ENCODE peak calls at places on chromosomes 6 and 20, in eight cellular contexts. O, A, B, T, W, P, D and C are unnamed samples.

GRCh38 chr6:111105578-111105977 is 18.3 kb downstream of the SLC16A10 start:
- DNase-seq in W (peak; percentile 69), O (no peak), D (peak; percentile 91), B (no peak), P (peak; percentile 93), T (peak; percentile 75), A (no peak), C (no peak)

GRCh38 chr6:113584767-113585166 is 272.4 kb upstream of the MARCKS start:
- DNase-seq in O (no peak), P (no peak), W (no peak), D (no peak), B (no peak), T (no peak), A (no peak), C (no peak)

GRCh38 chr6:158211273-158212055 is 43.3 kb downstream of the GTF2H5 start:
- DNase-seq in T (no peak), A (no peak), P (no peak), D (no peak), B (no peak), O (no peak), W (peak; percentile 49), C (no peak)

GRCh38 chr6:83514877-83515466 is 2.6 kb downstream of the PRSS35 start:
- DNase-seq in W (peak; percentile 72), T (peak; percentile 16), A (no peak), D (peak; percentile 42), B (peak; percentile 38), O (peak; percentile 30), P (no peak), C (peak; percentile 47)

GRCh38 chr6:30074331-30075093 is 1.1 kb downstream of the RNF39 start:
- DNase-seq in O (no peak), A (peak; percentile 28), D (peak; percentile 42), T (no peak), W (no peak), P (no peak), B (no peak), C (no peak)

GRCh38 chr6:31083742-31084354 is 28.5 kb downstream of the C6orf15 start:
- DNase-seq in W (peak; percentile 52), B (peak; percentile 35), T (peak; percentile 53), D (peak; percentile 66), A (peak; percentile 81), P (peak; percentile 57), O (no peak), C (peak; percentile 64)

GRCh38 chr6:56169366-56169765 is 78.0 kb downstream of the COL21A1 start:
- DNase-seq in T (no peak), W (peak; percentile 74), P (no peak), D (no peak), B (no peak), O (no peak), A (no peak), C (no peak)

GRCh38 chr6:4395386-4395785 is 260.0 kb upstream of the ECI2 start:
- DNase-seq in B (no peak), D (no peak), O (no peak), A (no peak), T (no peak), W (no peak), P (no peak), C (no peak)

GRCh38 chr20:3927486-3928291 is 38.5 kb downstream of the PANK2 start:
- DNase-seq in O (no peak), A (peak; percentile 76), P (no peak), T (no peak), W (no peak), B (no peak), D (no peak), C (no peak)

GRCh38 chr20:41573955-41574354 is 44.2 kb downstream of the CHD6 start:
- DNase-seq in A (no peak), B (no peak), P (no peak), W (no peak), D (no peak), T (no peak), O (no peak), C (no peak)

GRCh38 chr20:41571006-41571405 is 47.2 kb downstream of the CHD6 start:
- DNase-seq in D (no peak), O (no peak), B (no peak), T (no peak), W (no peak), A (no peak), P (no peak), C (no peak)

GRCh38 chr20:41570552-41570951 is 47.6 kb downstream of the CHD6 start:
- DNase-seq in P (no peak), B (no peak), T (no peak), D (no peak), O (no peak), A (no peak), W (no peak), C (no peak)

GRCh38 chr20:41574802-41575389 is 43.3 kb downstream of the CHD6 start:
- DNase-seq in A (no peak), W (no peak), O (no peak), P (no peak), T (no peak), B (no peak), D (no peak), C (no peak)

DNA sequence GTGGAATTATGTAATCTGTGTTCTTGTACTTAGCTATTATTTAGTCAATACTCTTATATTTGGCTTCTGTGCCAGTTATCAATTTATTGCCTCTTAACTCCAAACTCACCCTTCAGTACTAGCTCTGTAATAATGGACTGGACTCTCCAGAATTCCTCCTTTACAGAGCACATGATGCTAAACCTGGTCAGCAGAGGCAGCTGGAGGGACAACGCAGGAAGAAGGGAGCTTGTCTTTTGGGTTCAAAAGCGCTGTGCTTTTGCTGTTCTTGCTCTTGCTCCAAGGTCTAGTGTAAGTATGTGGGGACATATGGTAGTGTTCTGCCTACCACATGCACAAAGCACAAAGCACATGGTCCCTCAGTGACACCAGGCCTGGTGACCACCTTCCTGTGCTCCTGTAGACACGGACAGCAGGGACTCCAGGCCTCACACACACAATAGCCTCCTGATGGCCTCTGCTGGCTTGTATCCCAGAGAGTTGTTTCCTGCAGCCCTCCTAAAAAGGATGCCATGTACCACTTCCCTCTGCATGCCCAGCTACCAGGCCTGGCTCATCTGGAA is 46.1 kb downstream of the CHD6 start:
- DNase-seq in D (no peak), T (no peak), P (no peak), O (no peak), A (no peak), B (no peak), W (no peak), C (no peak)
- TF ChIP-seq CTCF in D (no peak), T (no peak), P (no peak), O (no peak), A (no peak), B (no peak), W (no peak), C (no peak)

GRCh38 chr6:25014806-25015560 is 79.2 kb upstream of the RIPOR2 start:
- DNase-seq in T (no peak), B (no peak), A (no peak), D (no peak), O (no peak), P (no peak), W (no peak), C (peak; percentile 18)

GRCh38 chr6:25012657-25013056 is 76.9 kb upstream of the RIPOR2 start:
- DNase-seq in A (no peak), T (no peak), O (no peak), P (no peak), W (peak; percentile 75), B (no peak), D (no peak), C (no peak)

GRCh38 chr6:25014375-25014774 is 78.6 kb upstream of the RIPOR2 start:
- DNase-seq in P (no peak), D (no peak), T (no peak), W (no peak), O (no peak), A (no peak), B (no peak), C (no peak)

GRCh38 chr6:25010917-25011625 is 75.3 kb upstream of the RIPOR2 start:
- DNase-seq in P (no peak), A (no peak), T (no peak), W (peak; percentile 48), B (no peak), D (no peak), O (no peak), C (no peak)

GRCh38 chr6:25013249-25013648 is 77.5 kb upstream of the RIPOR2 start:
- DNase-seq in A (no peak), D (no peak), O (no peak), T (no peak), W (no peak), P (no peak), B (no peak), C (no peak)
- TF ChIP-seq CTCF in A (no peak), D (no peak), O (peak; percentile 26), T (no peak), W (peak; percentile 16), P (no peak), B (peak; percentile 44), C (no peak)

GRCh38 chr6:152723398-152723797 is 25.7 kb downstream of the MYCT1 start:
- DNase-seq in O (no peak), D (no peak), W (peak; percentile 69), A (peak; percentile 32), P (no peak), B (no peak), T (no peak), C (no peak)

GRCh38 chr6:152721956-152722355 is 24.3 kb downstream of the MYCT1 start:
- DNase-seq in D (no peak), A (no peak), T (no peak), B (no peak), W (no peak), O (no peak), P (no peak), C (no peak)

GRCh38 chr6:152726313-152726712 is 24.3 kb upstream of the VIP start:
- DNase-seq in D (no peak), B (no peak), O (no peak), T (no peak), W (no peak), A (no peak), P (no peak), C (no peak)

DNA sequence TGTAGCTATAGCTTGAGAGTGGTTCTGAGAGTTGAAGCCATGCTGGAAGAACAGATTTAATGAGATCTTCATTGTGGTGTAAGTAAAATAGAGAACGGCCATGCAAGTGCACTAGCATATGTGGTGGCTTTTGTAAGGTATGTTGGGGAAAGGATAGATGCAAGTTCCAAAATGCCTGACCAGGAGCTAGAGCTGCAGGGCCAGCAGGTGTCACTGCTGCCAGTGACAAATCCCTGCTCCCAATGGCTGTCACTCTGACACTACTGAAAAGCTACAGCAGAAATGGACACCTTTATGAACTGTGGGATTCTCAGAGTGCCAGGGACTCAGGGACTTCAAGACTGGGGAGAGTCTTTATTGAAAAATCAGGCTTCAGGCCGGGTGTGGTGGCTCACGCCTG is 23.1 kb upstream of the VIP start:
- DNase-seq in P (no peak), D (no peak), A (no peak), W (no peak), B (no peak), O (no peak), T (no peak), C (no peak)
- TF ChIP-seq CTCF in P (no peak), D (no peak), A (no peak), W (peak; percentile 12), B (no peak), O (no peak), T (no peak), C (no peak)

DNA sequence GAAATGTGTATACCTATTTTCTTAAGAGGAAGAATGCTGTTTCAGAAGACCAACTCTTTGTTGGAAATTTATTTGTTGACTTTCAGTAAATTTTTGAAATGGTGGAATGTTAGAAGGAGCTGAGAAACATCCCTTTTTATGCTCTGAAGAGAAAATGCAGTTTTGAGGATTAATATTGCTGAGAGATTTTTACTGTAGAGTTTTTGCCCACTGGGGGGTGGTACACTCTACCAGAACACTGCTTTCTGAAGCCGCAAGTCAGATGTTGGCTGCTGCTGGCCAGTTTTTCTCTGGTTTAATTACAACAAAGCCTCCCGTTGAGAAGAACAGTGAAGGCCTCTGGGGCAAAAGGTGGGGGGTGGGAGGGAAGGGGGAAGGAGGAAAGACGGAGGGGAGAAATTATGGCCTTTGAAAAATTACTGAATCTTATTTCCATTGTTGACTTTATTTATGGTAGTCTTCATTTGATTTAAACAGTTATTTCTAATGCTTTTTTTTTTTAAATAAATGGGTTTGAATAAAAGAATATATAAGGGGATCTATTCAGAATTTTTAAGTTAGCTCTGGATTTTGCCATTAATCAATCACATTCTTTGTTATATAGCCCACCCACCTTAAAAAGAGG is 3.0 kb downstream of the FLRT3 start:
- DNase-seq in T (no peak), A (peak; percentile 63), P (no peak), D (no peak), O (no peak), W (peak; percentile 72), B (no peak), C (peak; percentile 30)
- TF ChIP-seq CTCF in T (no peak), A (peak; percentile 45), P (peak; percentile 41), D (peak; percentile 12), O (peak; percentile 45), W (peak; percentile 57), B (peak; percentile 28), C (peak; percentile 42)